ENCODE peak calls at places on chromosomes 13 and 19, in ten cellular contexts. W is EL; D is tibial nerve; A is CD4-positive, alpha-beta T cell; E is neural crest cell; U is retina; Y is T1000; X is breast epithelium; K is left ventricle myocardium superior; S is stimulated activated CD8-positive, alpha-beta memory T cell treated with anti-CD3 and anti-CD28 coated beads, Interleukin-7, amount 100 ng/mL, for 4 hours. I is an unnamed sample.

GRCh38 chr13:30346159-30346788 is 38.9 kb upstream of the KATNAL1 start:
- DNase-seq in W (no peak), D (no peak), A (peak; percentile 48), E (no peak), U (no peak), Y (no peak), X (peak; percentile 44), K (no peak), S (peak; percentile 28), I (peak; percentile 79)

GRCh38 chr13:31236211-31236786 is 36.5 kb downstream of the B3GLCT start:
- DNase-seq in W (peak; percentile 37), D (no peak), A (no peak), E (no peak), U (peak; percentile 34), Y (no peak), X (no peak), K (no peak), S (no peak), I (no peak)

GRCh38 chr19:18173572-18174294 is at the start of gene IFI30:
- DNase-seq in W (peak; percentile 49), D (peak; percentile 61), A (peak; percentile 59), E (no peak), U (peak; percentile 60), Y (no peak), X (peak; percentile 75), K (peak; percentile 85), S (no peak), I (peak; percentile 77)

GRCh38 chr13:80571346-80572307 is 230.7 kb upstream of the SPRY2 start:
- DNase-seq in W (no peak), D (no peak), A (no peak), E (no peak), U (no peak), Y (no peak), X (no peak), K (peak; percentile 31), S (no peak), I (no peak)

GRCh38 chr13:42875448-42876269 is 94.3 kb downstream of the FAM216B start:
- DNase-seq in W (no peak), D (no peak), A (no peak), E (peak; percentile 8), U (peak; percentile 44), Y (no peak), X (no peak), K (no peak), S (no peak), I (peak; percentile 9)

GRCh38 chr19:18699403-18700054 is 16.0 kb downstream of the CRTC1 start:
- DNase-seq in W (no peak), D (no peak), A (no peak), E (no peak), U (peak; percentile 23), Y (no peak), X (no peak), K (no peak), S (no peak), I (no peak)

GRCh38 chr19:7894612-7895309 is 6.5 kb downstream of the LRRC8E start:
- DNase-seq in W (no peak), D (no peak), A (no peak), E (no peak), U (no peak), Y (no peak), X (no peak), K (no peak), S (no peak), I (no peak)

GRCh38 chr13:98954313-98954712 is 23.6 kb downstream of the DOCK9 start:
- DNase-seq in W (no peak), D (no peak), A (no peak), E (no peak), U (no peak), Y (no peak), X (no peak), K (no peak), S (no peak), I (no peak)

GRCh38 chr19:49415810-49416200 is 7.4 kb downstream of the PTH2 start:
- DNase-seq in W (no peak), D (no peak), A (no peak), E (no peak), U (no peak), Y (no peak), X (no peak), K (no peak), S (no peak), I (no peak)

GRCh38 chr13:26721251-26721939 is 39.2 kb downstream of the GPR12 start:
- DNase-seq in W (no peak), D (no peak), A (peak; percentile 10), E (no peak), U (peak; percentile 81), Y (no peak), X (no peak), K (no peak), S (no peak), I (peak; percentile 52)

GRCh38 chr13:51802601-51803000 is 1.4 kb downstream of the DHRS12 start:
- DNase-seq in W (no peak), D (no peak), A (no peak), E (no peak), U (no peak), Y (no peak), X (no peak), K (no peak), S (no peak), I (peak; percentile 24)

GRCh38 chr13:23450340-23451046 is 17.0 kb upstream of the SACS start:
- DNase-seq in W (no peak), D (no peak), A (no peak), E (no peak), U (peak; percentile 63), Y (no peak), X (no peak), K (no peak), S (no peak), I (no peak)

GRCh38 chr13:51000576-51001260 is 91.1 kb downstream of the RNASEH2B start:
- DNase-seq in W (no peak), D (peak; percentile 35), A (no peak), E (no peak), U (no peak), Y (no peak), X (peak; percentile 67), K (peak; percentile 67), S (no peak), I (no peak)

GRCh38 chr19:18373892-18374629 is 11.9 kb upstream of the GDF15 start:
- DNase-seq in W (peak; percentile 99), D (peak; percentile 83), A (peak; percentile 7), E (peak; percentile 64), U (peak; percentile 59), Y (peak; percentile 76), X (peak; percentile 91), K (peak; percentile 91), S (peak; percentile 46), I (peak; percentile 86)

GRCh38 chr19:782195-783043 is 14.8 kb upstream of the PTBP1 start:
- DNase-seq in W (peak; percentile 88), D (no peak), A (no peak), E (no peak), U (peak; percentile 43), Y (peak; percentile 59), X (no peak), K (no peak), S (no peak), I (no peak)

GRCh38 chr19:7288977-7289376 is 5.2 kb downstream of the INSR start:
- DNase-seq in W (no peak), D (no peak), A (no peak), E (no peak), U (no peak), Y (no peak), X (no peak), K (no peak), S (no peak), I (no peak)

GRCh38 chr13:89380101-89380500 is 1708.9 kb downstream of the SLITRK5 start:
- DNase-seq in W (no peak), D (no peak), A (no peak), E (no peak), U (no peak), Y (no peak), X (no peak), K (no peak), S (no peak), I (no peak)

GRCh38 chr13:40407567-40407966 is 258.9 kb downstream of the FOXO1 start:
- DNase-seq in W (no peak), D (no peak), A (no peak), E (no peak), U (no peak), Y (no peak), X (no peak), K (no peak), S (no peak), I (no peak)

GRCh38 chr19:53504903-53505302 is 33.0 kb upstream of the ZNF331 start:
- DNase-seq in W (no peak), D (no peak), A (no peak), E (no peak), U (peak; percentile 19), Y (no peak), X (no peak), K (no peak), S (no peak), I (no peak)

GRCh38 chr19:17243854-17244617 is 1.7 kb downstream of the NR2F6 start:
- DNase-seq in W (peak; percentile 53), D (peak; percentile 59), A (no peak), E (no peak), U (peak; percentile 76), Y (peak; percentile 14), X (no peak), K (peak; percentile 80), S (no peak), I (no peak)

GRCh38 chr13:51005566-51005965 is 96.0 kb downstream of the RNASEH2B start:
- DNase-seq in W (no peak), D (no peak), A (no peak), E (no peak), U (no peak), Y (no peak), X (no peak), K (no peak), S (no peak), I (no peak)

GRCh38 chr13:52053460-52053859 is 29.0 kb downstream of the UTP14C start:
- DNase-seq in W (no peak), D (no peak), A (no peak), E (no peak), U (no peak), Y (no peak), X (no peak), K (no peak), S (no peak), I (no peak)

GRCh38 chr13:39616087-39616694 is 13.2 kb upstream of the LHFPL6 start:
- DNase-seq in W (peak; percentile 65), D (no peak), A (peak; percentile 2), E (peak; percentile 54), U (peak; percentile 36), Y (no peak), X (peak; percentile 21), K (no peak), S (no peak), I (peak; percentile 39)

GRCh38 chr13:80924596-80924995 is 583.7 kb upstream of the SPRY2 start:
- DNase-seq in W (no peak), D (no peak), A (no peak), E (no peak), U (no peak), Y (no peak), X (no peak), K (no peak), S (no peak), I (no peak)

GRCh38 chr19:14632286-14632685 is 42.4 kb downstream of the ADGRE3 start:
- DNase-seq in W (peak; percentile 35), D (no peak), A (no peak), E (peak; percentile 4), U (no peak), Y (no peak), X (no peak), K (no peak), S (no peak), I (peak; percentile 14)

GRCh38 chr13:95643471-95643813 is 1.1 kb downstream of the DZIP1 start:
- DNase-seq in W (peak; percentile 53), D (no peak), A (no peak), E (no peak), U (no peak), Y (no peak), X (no peak), K (no peak), S (no peak), I (no peak)

GRCh38 chr19:47227347-47228167 is 3.4 kb downstream of the BBC3 start:
- DNase-seq in W (peak; percentile 98), D (peak; percentile 79), A (peak; percentile 23), E (peak; percentile 93), U (peak; percentile 72), Y (peak; percentile 83), X (peak; percentile 90), K (peak; percentile 91), S (no peak), I (peak; percentile 83)

GRCh38 chr19:32404939-32405430 is 585 bp upstream of the DPY19L3 start:
- DNase-seq in W (no peak), D (peak; percentile 35), A (no peak), E (peak; percentile 22), U (no peak), Y (no peak), X (peak; percentile 46), K (peak; percentile 83), S (no peak), I (no peak)